ENCODE peak calls at places on chromosomes 3 and 15, in ten cellular contexts. E, L, O, Q, P, A, T, R, W and M are unnamed samples. For H3K27me3, the result is how much of the 10 kb centered on the place peaks cover.

GRCh38 chr15:76134537-76134936 is 74.8 kb downstream of the TMEM266 start:
- DNase-seq in E (no peak), L (no peak), O (no peak), Q (no peak), P (no peak), A (no peak), T (no peak), R (no peak), W (no peak), M (no peak)

GRCh38 chr3:119380697-119381096 is 82.7 kb downstream of the TMEM39A start:
- DNase-seq in E (no peak), L (no peak), O (no peak), Q (no peak), P (no peak), A (no peak), T (no peak), R (no peak), W (no peak), M (peak)

GRCh38 chr3:126960604-126960995 is 22.3 kb upstream of the PLXNA1 start:
- DNase-seq in E (no peak), L (no peak), O (no peak), Q (no peak), P (no peak), A (peak), T (peak), R (no peak), W (peak), M (no peak)

GRCh38 chr15:93477188-93477587 is 388.2 kb upstream of the RGMA start:
- DNase-seq in E (no peak), L (no peak), O (no peak), Q (no peak), P (peak), A (no peak), T (no peak), R (no peak), W (no peak), M (no peak)

GRCh38 chr3:59978979-59979378 is 929.2 kb upstream of the CFAP20DC start:
- DNase-seq in E (no peak), L (peak), O (no peak), Q (no peak), P (no peak), A (no peak), T (no peak), R (no peak), W (no peak), M (no peak)

GRCh38 chr3:52291508-52292181 is 4.0 kb downstream of the GLYCTK start:
- DNase-seq in E (no peak), L (no peak), O (no peak), Q (no peak), P (no peak), A (no peak), T (peak), R (no peak), W (no peak), M (peak)

GRCh38 chr3:169218314-169218983 is 445.1 kb downstream of the MECOM start:
- DNase-seq in E (no peak), L (peak), O (no peak), Q (peak), P (no peak), A (peak), T (no peak), R (no peak), W (peak), M (peak)

GRCh38 chr3:49680493-49681231 is 6.5 kb downstream of the APEH start:
- DNase-seq in E (no peak), L (no peak), O (no peak), Q (no peak), P (no peak), A (no peak), T (no peak), R (no peak), W (no peak), M (no peak)

GRCh38 chr3:42023380-42023779 is 61.5 kb upstream of the ULK4 start:
- DNase-seq in E (no peak), L (no peak), O (no peak), Q (no peak), P (no peak), A (no peak), T (no peak), R (no peak), W (no peak), M (no peak)

GRCh38 chr15:47715856-47716445 is 1.4 kb upstream of the SEMA6D start:
- DNase-seq in E (no peak), L (no peak), O (no peak), Q (no peak), P (peak), A (no peak), T (no peak), R (no peak), W (peak), M (no peak)

GRCh38 chr3:126553284-126553811 is 5.4 kb downstream of the C3orf22 start:
- DNase-seq in E (no peak), L (no peak), O (no peak), Q (peak), P (no peak), A (no peak), T (peak), R (no peak), W (no peak), M (no peak)

GRCh38 chr3:8851703-8852102 is 82.3 kb upstream of the OXTR start:
- DNase-seq in E (no peak), L (no peak), O (no peak), Q (no peak), P (no peak), A (no peak), T (no peak), R (no peak), W (no peak), M (no peak)

GRCh38 chr15:73048624-73049295 is 3.5 kb upstream of the NEO1 start:
- DNase-seq in E (no peak), L (no peak), O (no peak), Q (no peak), P (no peak), A (no peak), T (no peak), R (no peak), W (no peak), M (no peak)

GRCh38 chr3:83601704-83602103 is 1357.1 kb upstream of the CADM2 start:
- DNase-seq in E (no peak), L (peak), O (no peak), Q (no peak), P (no peak), A (no peak), T (no peak), R (no peak), W (no peak), M (no peak)

GRCh38 chr3:148957586-148957985 is 33.8 kb upstream of the GYG1 start:
- DNase-seq in E (no peak), L (peak), O (peak), Q (no peak), P (no peak), A (no peak), T (no peak), R (no peak), W (no peak), M (no peak)

GRCh38 chr15:53128652-53129051 is 338.5 kb upstream of the ONECUT1 start:
- DNase-seq in E (no peak), L (no peak), O (no peak), Q (no peak), P (no peak), A (no peak), T (no peak), R (no peak), W (no peak), M (no peak)

GRCh38 chr3:49004352-49005297 is 2.6 kb upstream of the WDR6 start:
- DNase-seq in E (no peak), L (no peak), O (peak), Q (no peak), P (no peak), A (no peak), T (peak), R (no peak), W (no peak), M (peak)

GRCh38 chr3:34022147-34022546 is 223.7 kb downstream of the PDCD6IP start:
- DNase-seq in E (no peak), L (no peak), O (no peak), Q (no peak), P (no peak), A (no peak), T (no peak), R (no peak), W (no peak), M (no peak)

GRCh38 chr15:96417760-96418130 is 87.2 kb downstream of the NR2F2 start:
- DNase-seq in E (no peak), L (no peak), O (no peak), Q (no peak), P (no peak), A (no peak), T (no peak), R (no peak), W (no peak), M (no peak)

GRCh38 chr3:195558602-195559001 is 15.5 kb upstream of the PPP1R2 start:
- DNase-seq in E (no peak), L (peak), O (peak), Q (no peak), P (no peak), A (no peak), T (no peak), R (no peak), W (no peak), M (peak)

GRCh38 chr3:185065059-185065458 is 87.8 kb downstream of the C3orf70 start:
- DNase-seq in E (no peak), L (no peak), O (no peak), Q (no peak), P (no peak), A (no peak), T (no peak), R (no peak), W (no peak), M (peak)

GRCh38 chr3:48863122-48863521 is 15.4 kb upstream of the PRKAR2A start:
- DNase-seq in E (no peak), L (no peak), O (no peak), Q (no peak), P (no peak), A (no peak), T (no peak), R (no peak), W (no peak), M (no peak)

GRCh38 chr15:63089260-63090043 is 32.2 kb upstream of the LACTB start:
- DNase-seq in E (no peak), L (no peak), O (no peak), Q (no peak), P (no peak), A (peak), T (no peak), R (no peak), W (peak), M (no peak)

GRCh38 chr3:49787182-49787464 is 781 bp upstream of the IP6K1 start:
- DNase-seq in E (no peak), L (no peak), O (no peak), Q (no peak), P (no peak), A (no peak), T (peak), R (no peak), W (no peak), M (no peak)

GRCh38 chr3:170144437-170144843 is 37.1 kb downstream of the PHC3 start:
- DNase-seq in E (no peak), L (no peak), O (no peak), Q (no peak), P (no peak), A (no peak), T (no peak), R (no peak), W (no peak), M (no peak)

GRCh38 chr15:38042707-38043445 is 108.4 kb downstream of the TMCO5A start:
- DNase-seq in E (no peak), L (no peak), O (no peak), Q (no peak), P (no peak), A (no peak), T (no peak), R (no peak), W (no peak), M (no peak)

GRCh38 chr15:62739082-62739481 is 303.5 kb upstream of the TPM1 start:
- DNase-seq in E (no peak), L (no peak), O (no peak), Q (no peak), P (no peak), A (no peak), T (no peak), R (no peak), W (no peak), M (no peak)

GRCh38 chr3:142795332-142795731 is 71.5 kb downstream of the TRPC1 start:
- DNase-seq in E (no peak), L (no peak), O (no peak), Q (no peak), P (no peak), A (no peak), T (no peak), R (no peak), W (no peak), M (no peak)

GRCh38 chr15:59355730-59356129 is 16.9 kb downstream of the MYO1E start:
- DNase-seq in E (no peak), L (no peak), O (no peak), Q (no peak), P (no peak), A (no peak), T (no peak), R (no peak), W (no peak), M (no peak)

GRCh38 chr3:175932586-175932985 is 1073.5 kb downstream of the NAALADL2 start:
- DNase-seq in E (no peak), L (no peak), O (no peak), Q (no peak), P (no peak), A (no peak), T (no peak), R (no peak), W (no peak), M (peak)

GRCh38 chr3:160392798-160393197 is 6.2 kb downstream of the IFT80 start:
- DNase-seq in E (no peak), L (no peak), O (no peak), Q (no peak), P (no peak), A (no peak), T (no peak), R (no peak), W (no peak), M (no peak)

GRCh38 chr3:31288641-31289100 is 244.1 kb upstream of the STT3B start:
- DNase-seq in E (no peak), L (peak), O (no peak), Q (peak), P (peak), A (peak), T (no peak), R (no peak), W (peak), M (peak)

GRCh38 chr3:43893721-43894120 is 203.0 kb downstream of the ABHD5 start:
- DNase-seq in E (no peak), L (no peak), O (no peak), Q (no peak), P (no peak), A (no peak), T (no peak), R (no peak), W (no peak), M (no peak)
- H3K4me3 ChIP-seq in E (peak), L (peak), O (no peak), Q (peak), P (peak), A (peak), T (peak), R (peak), W (peak), M (no peak)

DNA sequence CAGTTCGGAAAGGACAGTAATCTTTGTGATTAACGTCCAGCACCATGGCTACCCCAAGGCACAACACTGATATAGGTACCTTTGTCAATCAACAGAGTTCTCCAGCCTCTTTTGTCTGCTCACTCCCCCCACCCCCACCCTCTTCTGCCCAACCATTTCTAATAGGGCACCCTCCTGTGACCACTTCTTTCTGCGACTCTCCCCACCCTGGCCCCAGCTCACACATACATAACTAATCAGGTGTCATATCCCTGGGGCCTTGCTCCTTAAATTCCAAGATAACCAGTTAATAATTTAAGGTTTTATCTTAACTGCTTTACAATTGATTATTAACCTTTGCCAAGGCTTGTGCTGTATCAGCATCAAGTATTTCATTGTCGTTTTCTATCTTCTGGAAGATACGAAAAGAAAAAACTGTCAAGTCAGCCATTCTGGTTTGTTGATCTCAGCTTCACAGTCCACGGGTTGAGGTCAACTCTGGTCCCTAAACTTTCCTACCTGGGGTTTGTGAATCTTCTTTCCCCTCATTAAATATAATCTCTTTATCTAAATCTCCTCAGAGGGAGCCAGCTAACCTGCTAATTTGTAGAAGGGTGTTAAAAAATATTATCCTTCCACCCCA is 27.3 kb upstream of the SLC28A2 start:
- DNase-seq in E (no peak), L (no peak), O (no peak), Q (no peak), P (no peak), A (no peak), T (no peak), R (no peak), W (no peak), M (peak)
- H3K27ac ChIP-seq in E (no peak), L (no peak), O (peak), Q (no peak), P (no peak), A (no peak), T (no peak), R (no peak), W (no peak), M (no peak)

GRCh38 chr15:27993996-27994775 is 104.9 kb downstream of the OCA2 start:
- DNase-seq in E (no peak), L (no peak), O (no peak), Q (no peak), P (no peak), A (no peak), T (no peak), R (no peak), W (no peak), M (no peak)
- H3K27me3 ChIP-seq in E (under half), L (under half), O (under half), Q (under half), P (under half), A (under half), T (under half), R (under half), W (under half), M (under half)

DNA sequence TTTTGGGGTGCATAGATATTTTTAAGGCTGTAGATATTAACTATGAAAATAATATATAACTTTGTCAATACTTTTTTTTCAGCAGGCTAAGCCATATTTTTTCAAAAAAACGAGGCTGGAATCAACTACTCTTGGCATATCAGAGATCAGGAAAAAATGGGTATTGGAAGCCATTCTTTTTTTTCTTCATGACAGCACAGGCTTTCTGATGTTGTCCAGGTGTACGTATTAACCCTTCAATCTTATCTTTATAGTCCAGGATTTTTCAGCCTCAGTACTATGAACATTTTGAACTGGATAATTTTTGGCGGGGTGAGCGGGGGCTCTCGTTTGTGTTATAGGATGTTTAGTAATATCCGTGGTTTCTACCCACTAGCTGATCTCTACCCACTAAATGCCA is 51.9 kb downstream of the PLCL2 start:
- DNase-seq in E (no peak), L (no peak), O (no peak), Q (no peak), P (no peak), A (no peak), T (no peak), R (no peak), W (no peak), M (no peak)
- H3K4me3 ChIP-seq in E (no peak), L (no peak), O (no peak), Q (no peak), P (no peak), A (no peak), T (no peak), R (no peak), W (no peak), M (no peak)

GRCh38 chr3:132382267-132382666 is 35.0 kb upstream of the DNAJC13 start:
- DNase-seq in E (no peak), L (no peak), O (no peak), Q (no peak), P (no peak), A (no peak), T (no peak), R (no peak), W (no peak), M (no peak)
- H3K27ac ChIP-seq in E (no peak), L (no peak), O (no peak), Q (no peak), P (no peak), A (no peak), T (no peak), R (no peak), W (no peak), M (no peak)

DNA sequence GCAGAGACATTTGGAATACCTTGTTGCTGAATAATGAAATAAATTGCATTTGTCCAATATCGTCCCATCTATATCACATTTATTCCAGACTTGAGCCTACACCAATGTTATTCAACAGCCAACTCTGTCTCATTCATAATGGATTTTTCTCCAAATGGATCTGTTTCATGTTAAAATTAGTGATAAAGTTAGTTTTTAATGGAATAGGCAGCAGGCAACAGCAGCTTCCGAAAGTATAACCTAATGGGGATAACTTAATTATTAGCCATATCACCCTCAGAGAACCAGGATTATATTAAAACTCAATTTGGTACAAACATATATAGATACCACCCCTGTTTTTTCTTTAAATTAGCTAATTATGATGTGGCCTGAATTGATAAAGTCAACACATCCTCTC is 86.5 kb upstream of the ICE2 start:
- DNase-seq in E (no peak), L (no peak), O (no peak), Q (no peak), P (no peak), A (no peak), T (no peak), R (no peak), W (no peak), M (no peak)
- H3K27me3 ChIP-seq in E (under half), L (under half), O (under half), Q (under half), P (under half), A (under half), T (under half), R (under half), W (under half), M (under half)

DNA sequence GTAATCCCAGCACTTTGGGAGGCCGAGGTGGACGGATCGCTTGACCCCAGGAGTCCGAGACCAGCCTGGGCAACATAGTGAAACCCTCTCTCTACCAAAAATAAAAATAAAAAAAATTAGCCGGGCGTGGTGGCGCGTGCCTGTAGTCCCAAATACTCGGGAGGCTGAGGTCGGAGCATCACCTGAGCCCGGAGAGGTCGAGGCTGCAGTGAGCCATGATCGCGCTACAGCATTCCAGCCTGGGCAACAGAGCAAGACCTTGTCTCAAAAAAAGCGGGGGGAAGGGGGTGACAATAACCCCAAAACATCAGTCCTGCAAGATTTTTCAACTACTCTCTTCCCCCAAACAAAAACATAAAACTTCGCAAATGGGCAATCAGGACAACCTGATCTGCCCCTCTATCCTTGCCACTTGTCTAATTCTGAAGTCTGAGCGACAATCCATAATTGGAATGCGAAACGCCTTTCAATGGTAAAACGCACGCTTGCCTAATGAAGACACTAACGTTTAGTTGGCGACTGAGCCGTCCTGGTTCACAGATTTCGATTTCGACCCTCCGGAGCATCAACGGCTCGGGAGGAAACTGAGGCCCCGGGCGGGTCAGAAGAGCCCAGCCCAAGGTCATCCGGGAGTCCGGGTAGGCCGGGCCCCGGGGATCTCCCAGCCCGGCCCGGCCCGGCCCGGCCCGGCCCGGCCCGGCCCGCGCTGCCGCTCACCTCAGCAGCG is 855 bp downstream of the BTBD1 start:
- DNase-seq in E (no peak), L (no peak), O (peak), Q (no peak), P (peak), A (peak), T (no peak), R (no peak), W (peak), M (peak)
- H3K4me3 ChIP-seq in E (peak), L (peak), O (peak), Q (peak), P (peak), A (peak), T (peak), R (peak), W (peak), M (peak)

GRCh38 chr3:15347737-15348110 is 15.3 kb upstream of the SH3BP5 start:
- DNase-seq in E (no peak), L (no peak), O (no peak), Q (no peak), P (no peak), A (no peak), T (no peak), R (no peak), W (no peak), M (no peak)
- H3K27ac ChIP-seq in E (no peak), L (peak), O (no peak), Q (no peak), P (no peak), A (no peak), T (peak), R (no peak), W (no peak), M (no peak)

GRCh38 chr15:89812847-89813320 is 1.8 kb downstream of the ANPEP start:
- DNase-seq in E (no peak), L (no peak), O (no peak), Q (no peak), P (no peak), A (no peak), T (no peak), R (no peak), W (no peak), M (no peak)
- H3K27me3 ChIP-seq in E (under half), L (under half), O (under half), Q (under half), P (under half), A (half or more), T (under half), R (under half), W (under half), M (under half)